ENCODE peak calls at places on chromosomes 12 and 14, in seven cellular contexts. W is WTC11, T is substantia nigra, C is AG09309, V is lower leg skin, R is lung, P is midbrain. N is an unnamed sample.

GRCh38 chr12:132557969-132558856 is 52.2 kb downstream of the LRCOL1 start:
- DNase-seq in C (no peak), V (no peak), T (no peak), R (no peak), P (no peak), W (no peak), N (peak; percentile 40)

GRCh38 chr14:61322011-61322798 is 826 bp downstream of the PRKCH start:
- DNase-seq in V (no peak), W (peak; percentile 27), C (no peak), R (peak; percentile 68), T (no peak), P (no peak), N (no peak)

GRCh38 chr12:2976581-2976996 is 17.4 kb downstream of the TEAD4 start:
- DNase-seq in R (no peak), T (no peak), W (peak; percentile 29), V (no peak), C (no peak), P (no peak), N (no peak)

GRCh38 chr14:49879683-49880204 is 13.1 kb upstream of the ARF6 start:
- DNase-seq in W (peak; percentile 67), R (no peak), P (no peak), T (no peak), C (no peak), V (no peak), N (peak; percentile 64)

GRCh38 chr12:116116650-116117424 is 160.7 kb downstream of the MED13L start:
- DNase-seq in P (no peak), C (no peak), R (no peak), T (no peak), V (no peak), W (no peak), N (no peak)

GRCh38 chr14:103282932-103283331 is 51.1 kb upstream of the EIF5 start:
- DNase-seq in C (no peak), P (no peak), T (no peak), V (no peak), R (no peak), W (no peak), N (no peak)

GRCh38 chr12:131828671-131829350 is 618 bp downstream of the MMP17 start:
- DNase-seq in T (no peak), R (no peak), V (no peak), C (no peak), P (no peak), W (no peak), N (no peak)

GRCh38 chr14:50977863-50978520 is 33.7 kb upstream of the PYGL start:
- DNase-seq in V (no peak), T (no peak), W (no peak), P (no peak), R (no peak), C (no peak), N (no peak)

GRCh38 chr12:109831929-109832328 is 1.3 kb downstream of the TRPV4 start:
- DNase-seq in P (no peak), V (no peak), W (no peak), C (no peak), R (no peak), T (no peak), N (no peak)

GRCh38 chr12:126681676-126682075 is 1585.3 kb upstream of the TMEM132C start:
- DNase-seq in W (no peak), C (no peak), P (no peak), V (no peak), R (no peak), T (no peak), N (no peak)

GRCh38 chr14:85217412-85217811 is 312.5 kb upstream of the FLRT2 start:
- DNase-seq in V (no peak), C (no peak), W (no peak), R (no peak), P (no peak), T (no peak), N (no peak)

GRCh38 chr14:97723834-97724770 is 926.9 kb downstream of the VRK1 start:
- DNase-seq in T (no peak), P (no peak), R (no peak), C (no peak), W (no peak), V (no peak), N (no peak)

GRCh38 chr14:24941719-24942118 is 108.2 kb downstream of the STXBP6 start:
- DNase-seq in W (peak; percentile 13), C (no peak), P (no peak), V (no peak), T (no peak), R (no peak), N (no peak)

GRCh38 chr12:49832836-49833421 is 4.7 kb upstream of the NCKAP5L start:
- DNase-seq in P (no peak), W (no peak), T (no peak), V (no peak), C (peak; percentile 87), R (no peak), N (no peak)

GRCh38 chr12:65720136-65720535 is 104.1 kb upstream of the HMGA2 start:
- DNase-seq in T (no peak), V (no peak), R (no peak), P (no peak), W (no peak), C (peak; percentile 79), N (no peak)

GRCh38 chr14:104136472-104137296 is 1.7 kb upstream of the KIF26A start:
- DNase-seq in W (peak; percentile 28), R (no peak), T (no peak), C (no peak), P (no peak), V (no peak), N (no peak)

GRCh38 chr14:68637106-68638021 is 155.5 kb downstream of the ZFP36L1 start:
- DNase-seq in C (peak; percentile 18), P (peak; percentile 37), W (no peak), V (peak; percentile 49), R (no peak), T (no peak), N (no peak)

GRCh38 chr12:32877670-32878459 is 18.7 kb downstream of the PKP2 start:
- DNase-seq in P (no peak), R (no peak), T (no peak), W (no peak), C (no peak), V (peak; percentile 72), N (peak; percentile 95)

GRCh38 chr14:74080820-74081460 is 3.3 kb downstream of the ALDH6A1 start:
- DNase-seq in W (no peak), C (no peak), T (no peak), P (no peak), V (no peak), R (no peak), N (no peak)

GRCh38 chr12:106267535-106267934 is 19.7 kb upstream of the CKAP4 start:
- DNase-seq in C (no peak), P (no peak), R (no peak), W (no peak), V (peak; percentile 7), T (no peak), N (no peak)

GRCh38 chr12:50986961-50987737 is 34.8 kb downstream of the HIGD1C start:
- DNase-seq in T (no peak), W (peak; percentile 21), C (no peak), V (peak; percentile 54), P (peak; percentile 68), R (no peak), N (peak; percentile 75)

GRCh38 chr14:68676511-68676943 is 116.3 kb downstream of the ZFP36L1 start:
- DNase-seq in W (no peak), V (no peak), P (no peak), R (no peak), T (no peak), C (no peak), N (no peak)

GRCh38 chr12:54588110-54588831 is at the start of gene PPP1R1A:
- DNase-seq in R (no peak), V (no peak), W (peak; percentile 53), C (no peak), P (peak; percentile 7), T (no peak), N (peak; percentile 30)

GRCh38 chr14:89848165-89848564 is 106.4 kb downstream of the EFCAB11 start:
- DNase-seq in V (no peak), P (no peak), W (no peak), T (no peak), C (no peak), R (no peak), N (peak; percentile 24)

GRCh38 chr14:54444003-54444402 is 2.8 kb upstream of the CNIH1 start:
- DNase-seq in V (no peak), W (no peak), R (no peak), P (no peak), C (peak; percentile 75), T (no peak), N (no peak)

GRCh38 chr12:31620311-31620710 is 29.4 kb upstream of the DENND5B start:
- DNase-seq in W (no peak), T (no peak), V (no peak), C (no peak), P (no peak), R (no peak), N (no peak)

GRCh38 chr12:101839324-101840283 is 8.8 kb upstream of the GNPTAB start:
- DNase-seq in V (peak; percentile 68), P (peak; percentile 54), C (no peak), R (peak; percentile 65), T (no peak), W (peak; percentile 74), N (peak; percentile 74)

GRCh38 chr12:94240171-94240570 is 91.8 kb downstream of the PLXNC1 start:
- DNase-seq in W (no peak), V (no peak), P (no peak), R (no peak), C (no peak), T (no peak), N (no peak)

GRCh38 chr12:53208877-53209463 is 1.9 kb upstream of the ITGB7 start:
- DNase-seq in V (no peak), W (no peak), T (no peak), P (no peak), C (no peak), R (no peak), N (no peak)

GRCh38 chr12:42790761-42791151 is 201.2 kb upstream of the PRICKLE1 start:
- DNase-seq in C (no peak), V (no peak), R (no peak), W (no peak), T (no peak), P (no peak), N (peak; percentile 9)